ENCODE peak calls at places on chromosomes 12 and 14, in nine cellular contexts. B is cardiac muscle cell, E is transverse colon, T is ovary, F is fibroblast of mammary gland, V is brain microvascular endothelial cell, K is left ventricle myocardium inferior, N is HCT116, H is thoracic aorta. R is an unnamed sample.

GRCh38 chr14:64232095-64232830 is 61.9 kb downstream of the ESR2 start:
- DNase-seq in N (no peak), V (peak; percentile 92), T (no peak), K (no peak), H (no peak), E (no peak), F (peak; percentile 96), B (no peak), R (no peak)

GRCh38 chr12:67141405-67142018 is 127.6 kb upstream of the CAND1 start:
- DNase-seq in E (no peak), T (no peak), H (no peak), B (no peak), F (no peak), V (no peak), N (no peak), K (no peak), R (no peak)

GRCh38 chr14:75675265-75675960 is 14.4 kb downstream of the TTLL5 start:
- DNase-seq in E (no peak), T (no peak), H (no peak), K (no peak), B (peak; percentile 50), V (no peak), F (no peak), N (no peak), R (no peak)

GRCh38 chr12:56993346-56993745 is 13.0 kb downstream of the ZBTB39 start:
- DNase-seq in T (no peak), B (no peak), H (no peak), V (no peak), K (no peak), N (no peak), F (no peak), E (no peak), R (no peak)

GRCh38 chr14:51460051-51460450 is 191.7 kb upstream of the FRMD6 start:
- DNase-seq in N (no peak), V (no peak), E (no peak), K (no peak), H (no peak), T (no peak), F (no peak), B (no peak), R (no peak)

GRCh38 chr12:95593266-95593871 is 42.1 kb upstream of the USP44 start:
- DNase-seq in N (no peak), K (peak; percentile 72), H (no peak), V (no peak), B (no peak), T (peak; percentile 44), F (no peak), E (no peak), R (peak; percentile 73)

GRCh38 chr14:23568021-23568599 is 519 bp upstream of the AP1G2 start:
- DNase-seq in B (no peak), H (no peak), E (no peak), K (no peak), T (peak; percentile 33), F (no peak), N (no peak), V (no peak), R (no peak)

GRCh38 chr12:98456583-98457573 is 58.5 kb upstream of the TMPO start:
- DNase-seq in T (peak; percentile 60), V (no peak), H (no peak), K (peak; percentile 31), N (no peak), E (peak; percentile 28), B (peak; percentile 71), F (peak; percentile 30), R (no peak)

GRCh38 chr12:116391501-116391900 is 114.0 kb upstream of the MED13L start:
- DNase-seq in F (no peak), E (no peak), T (no peak), K (no peak), B (no peak), N (no peak), V (no peak), H (no peak), R (no peak)

GRCh38 chr14:92938890-92939671 is 16.1 kb downstream of the CHGA start:
- DNase-seq in V (no peak), H (no peak), K (no peak), E (no peak), F (no peak), N (no peak), T (no peak), B (no peak), R (no peak)

GRCh38 chr12:125503128-125503527 is 437.9 kb downstream of the AACS start:
- DNase-seq in H (no peak), E (no peak), N (no peak), T (no peak), V (no peak), F (no peak), B (no peak), K (no peak), R (no peak)

GRCh38 chr12:79983492-79983891 is 48.6 kb upstream of the PPP1R12A start:
- DNase-seq in T (no peak), F (peak; percentile 96), K (no peak), V (peak; percentile 18), B (no peak), H (no peak), N (no peak), E (no peak), R (no peak)

GRCh38 chr14:85535916-85536834 is 6.2 kb downstream of the FLRT2 start:
- DNase-seq in K (no peak), V (no peak), N (no peak), T (no peak), B (no peak), E (no peak), F (peak; percentile 79), H (no peak), R (no peak)

GRCh38 chr14:71478542-71478941 is 453.7 kb upstream of the RGS6 start:
- DNase-seq in H (no peak), T (no peak), K (no peak), F (peak; percentile 71), B (no peak), E (no peak), V (peak; percentile 70), N (no peak), R (no peak)

GRCh38 chr12:114777052-114777451 is 93.1 kb upstream of the TBX3 start:
- DNase-seq in F (peak; percentile 54), E (no peak), T (no peak), V (no peak), K (no peak), N (no peak), B (no peak), H (no peak), R (no peak)

GRCh38 chr12:22275847-22276246 is 58.7 kb downstream of the ST8SIA1 start:
- DNase-seq in N (no peak), T (peak; percentile 83), B (peak; percentile 37), K (peak; percentile 86), V (peak; percentile 98), E (peak; percentile 67), F (peak; percentile 99), H (peak; percentile 87), R (peak; percentile 94)

GRCh38 chr12:22271036-22271435 is 63.5 kb downstream of the ST8SIA1 start:
- DNase-seq in V (peak; percentile 63), B (no peak), N (no peak), F (peak; percentile 93), T (no peak), E (no peak), K (no peak), H (no peak), R (no peak)

GRCh38 chr12:22272596-22272995 is 61.9 kb downstream of the ST8SIA1 start:
- DNase-seq in E (no peak), V (no peak), K (no peak), B (no peak), F (no peak), N (no peak), T (no peak), H (no peak), R (no peak)

GRCh38 chr12:22276846-22277245 is 57.7 kb downstream of the ST8SIA1 start:
- DNase-seq in T (no peak), H (no peak), N (no peak), V (no peak), K (no peak), E (no peak), F (no peak), B (no peak), R (no peak)

DNA sequence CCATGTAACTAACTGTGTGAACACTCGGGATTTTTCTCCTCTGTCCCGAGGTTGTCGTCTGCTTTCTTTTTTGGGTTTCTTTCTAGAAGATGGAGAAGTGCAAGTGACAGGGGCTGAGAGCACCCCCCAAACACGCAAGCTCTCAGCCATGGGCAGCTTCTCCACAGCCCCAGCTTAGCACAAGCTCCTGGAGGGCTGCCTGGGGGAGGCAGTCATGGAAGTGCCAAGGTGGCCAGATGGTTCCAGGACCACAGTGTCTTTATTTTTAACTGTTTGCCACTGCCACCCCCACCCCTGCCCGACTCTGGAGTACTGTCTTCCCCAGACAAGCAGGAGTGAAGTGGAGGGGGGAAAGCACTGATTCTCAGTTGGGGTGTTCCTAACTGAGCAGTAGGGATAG is 58.2 kb downstream of the ST8SIA1 start:
- DNase-seq in T (no peak), F (no peak), H (no peak), B (no peak), N (no peak), V (no peak), K (no peak), E (no peak), R (no peak)
- H3K4me3 ChIP-seq in T (no peak overlapping the region), F (no peak overlapping the region), H (peak overlapping the region; percentile 55), B (no peak overlapping the region), N (no peak overlapping the region), V (no peak overlapping the region), K (peak overlapping the region; percentile 35), E (no peak overlapping the region), R (no peak overlapping the region)

DNA sequence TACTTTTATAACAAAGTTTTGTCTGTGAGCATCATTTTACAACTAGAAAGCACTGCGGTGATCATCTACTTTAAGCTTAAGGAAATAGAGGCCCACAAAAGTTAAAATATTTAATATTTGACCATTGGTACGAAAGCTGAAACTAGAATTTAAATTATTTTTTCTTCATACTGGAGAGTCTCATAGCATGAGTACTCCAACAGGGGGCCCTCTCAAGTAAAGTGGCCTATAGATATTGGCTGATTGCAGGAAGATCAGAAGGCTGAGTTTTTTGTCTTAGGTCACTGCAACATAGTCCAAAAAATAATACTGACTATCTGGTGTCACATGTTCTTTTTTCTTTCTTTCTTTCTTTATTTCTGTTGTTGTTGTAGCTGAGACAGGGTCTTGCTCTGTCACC is 75.3 kb upstream of the ZDHHC17 start:
- DNase-seq in V (no peak), E (no peak), B (no peak), K (no peak), N (no peak), T (no peak), F (peak; percentile 22), H (no peak), R (no peak)
- TF ChIP-seq CTCF in V (peak; percentile 53), E (no peak), B (peak; percentile 33), K (no peak), N (peak; percentile 8), T (no peak), F (peak; percentile 44), H (no peak), R (no peak)

GRCh38 chr12:54262403-54262925 is 17.5 kb downstream of the CBX5 start:
- DNase-seq in F (peak; percentile 61), N (no peak), V (peak; percentile 75), B (peak; percentile 11), H (no peak), T (no peak), E (no peak), K (no peak), R (no peak)
- H3K4me3 ChIP-seq in F (no peak overlapping the region), N (no peak overlapping the region), V (no peak overlapping the region), B (no peak overlapping the region), H (no peak overlapping the region), T (no peak overlapping the region), E (no peak overlapping the region), K (no peak overlapping the region), R (no peak overlapping the region)

DNA sequence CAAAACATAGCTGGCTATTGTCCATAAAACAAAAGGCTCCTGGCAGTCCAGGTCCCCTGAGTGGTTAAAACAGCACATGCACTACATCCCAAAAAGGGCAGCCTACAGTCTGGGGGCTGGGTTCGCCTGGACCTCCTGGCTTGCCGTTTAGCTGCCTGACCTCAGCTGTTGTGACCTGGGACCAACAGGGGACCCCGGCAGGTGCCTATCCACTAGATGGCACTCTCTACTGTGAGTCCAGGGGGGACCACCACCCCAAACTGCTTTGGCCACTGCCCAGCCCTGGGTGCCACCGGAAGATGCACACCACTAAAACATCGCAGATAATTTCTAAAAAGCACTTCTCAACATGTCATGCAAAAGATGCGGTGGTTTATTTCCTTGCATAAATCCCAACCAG is 2.9 kb upstream of the RTL1 start:
- DNase-seq in H (no peak), V (no peak), K (no peak), N (no peak), B (peak; percentile 24), F (no peak), E (no peak), T (no peak), R (no peak)
- TF ChIP-seq CTCF in H (no peak), V (peak; percentile 55), K (no peak), N (peak; percentile 69), B (peak; percentile 10), F (peak; percentile 15), E (no peak), T (peak; percentile 9), R (no peak)

R was measured in right atrium auricular region.